ENCODE peak calls at places on chromosomes 7 and 10, in seven cellular contexts. K, N, Y, X, G, S and M are unnamed samples.

GRCh38 chr10:17703706-17704105 is 48.3 kb upstream of the TMEM236 start:
- DNase-seq in G (no peak), X (no peak), S (no peak), K (no peak), Y (no peak), N (no peak), M (no peak)

GRCh38 chr7:83547526-83547925 is 101.4 kb downstream of the SEMA3E start:
- DNase-seq in N (peak), Y (peak), S (peak), G (no peak), X (peak), K (no peak), M (peak)

GRCh38 chr10:35890061-35890969 is 248.2 kb upstream of the FZD8 start:
- DNase-seq in G (no peak), X (no peak), Y (no peak), S (no peak), K (no peak), N (peak), M (no peak)

GRCh38 chr10:8052344-8052969 is 2.0 kb upstream of the GATA3 start:
- DNase-seq in N (no peak), S (no peak), Y (no peak), X (no peak), K (no peak), G (no peak), M (no peak)

GRCh38 chr7:45625714-45626440 is 51.7 kb downstream of the ADCY1 start:
- DNase-seq in S (no peak), N (no peak), X (no peak), G (no peak), K (no peak), Y (no peak), M (no peak)

GRCh38 chr10:120436431-120437142 is 20.4 kb upstream of the PLPP4 start:
- DNase-seq in G (no peak), X (no peak), Y (no peak), S (peak), K (no peak), N (no peak), M (no peak)

GRCh38 chr10:15857001-15857608 is 3.2 kb downstream of the MINDY3 start:
- DNase-seq in Y (no peak), S (no peak), X (no peak), K (no peak), N (peak), G (no peak), M (no peak)

GRCh38 chr7:64463636-64464375 is 99.1 kb downstream of the ZNF680 start:
- DNase-seq in X (peak), G (no peak), S (no peak), N (peak), Y (no peak), K (no peak), M (no peak)

GRCh38 chr7:38681882-38682281 is 50.7 kb upstream of the AMPH start:
- DNase-seq in N (no peak), X (no peak), G (no peak), Y (no peak), K (no peak), S (no peak), M (no peak)

GRCh38 chr7:28263622-28264266 is 83.1 kb upstream of the JAZF1 start:
- DNase-seq in K (no peak), Y (no peak), S (no peak), G (no peak), X (no peak), N (peak), M (no peak)

GRCh38 chr10:74310652-74311257 is 159.7 kb downstream of the ADK start:
- DNase-seq in N (no peak), S (no peak), Y (no peak), X (no peak), K (no peak), G (no peak), M (no peak)

GRCh38 chr10:74645681-74646080 is 180.7 kb upstream of the KAT6B start:
- DNase-seq in K (no peak), N (no peak), S (no peak), G (no peak), Y (no peak), X (no peak), M (no peak)

GRCh38 chr7:148914208-148914777 is 30.2 kb upstream of the EZH2 start:
- DNase-seq in G (no peak), S (peak), K (no peak), X (no peak), N (no peak), Y (no peak), M (peak)

GRCh38 chr10:81873932-81874816 is 820 bp upstream of the NRG3 start:
- DNase-seq in N (peak), X (no peak), Y (peak), S (no peak), G (no peak), K (no peak), M (no peak)

GRCh38 chr7:34939175-34939574 is 98.1 kb downstream of the DPY19L1 start:
- DNase-seq in Y (no peak), N (no peak), K (no peak), S (no peak), X (no peak), G (no peak), M (no peak)

GRCh38 chr7:84219310-84219709 is 24.7 kb upstream of the SEMA3A start:
- DNase-seq in X (no peak), G (no peak), N (no peak), S (no peak), K (no peak), Y (no peak), M (no peak)

GRCh38 chr7:7553386-7553785 is 13.3 kb upstream of the MIOS start:
- DNase-seq in Y (no peak), N (no peak), K (no peak), S (no peak), G (no peak), X (no peak), M (no peak)

GRCh38 chr10:17805921-17806577 is 3.1 kb upstream of the MRC1 start:
- DNase-seq in S (peak), G (no peak), X (no peak), Y (peak), N (no peak), K (no peak), M (no peak)

GRCh38 chr7:102393467-102393866 is 2.7 kb upstream of the PRKRIP1 start:
- DNase-seq in X (no peak), K (no peak), G (no peak), Y (no peak), S (no peak), N (no peak), M (no peak)

GRCh38 chr10:124864421-124865193 is 63.0 kb downstream of the ABRAXAS2 start:
- DNase-seq in K (no peak), Y (peak), N (peak), X (peak), S (peak), G (no peak), M (peak)

GRCh38 chr10:33258951-33259350 is 75.5 kb downstream of the NRP1 start:
- DNase-seq in Y (no peak), X (no peak), S (no peak), G (no peak), N (no peak), K (no peak), M (peak)

GRCh38 chr10:27359792-27360320 is 119.3 kb upstream of the ACBD5 start:
- DNase-seq in Y (no peak), K (no peak), X (no peak), G (no peak), S (no peak), N (no peak), M (no peak)

GRCh38 chr7:44385384-44386138 is 60.2 kb upstream of the CAMK2B start:
- DNase-seq in K (no peak), N (peak), Y (no peak), X (no peak), G (no peak), S (no peak), M (no peak)

GRCh38 chr10:127740596-127740995 is 3.6 kb downstream of the FOXI2 start:
- DNase-seq in K (no peak), X (no peak), G (no peak), N (no peak), Y (no peak), S (no peak), M (no peak)

GRCh38 chr10:106175760-106176377 is 988.6 kb downstream of the SORCS1 start:
- DNase-seq in K (no peak), S (no peak), G (no peak), Y (peak), N (no peak), X (no peak), M (peak)

GRCh38 chr7:14600766-14601367 is 301.7 kb downstream of the DGKB start:
- DNase-seq in S (no peak), X (no peak), Y (no peak), G (no peak), K (no peak), N (no peak), M (no peak)

GRCh38 chr10:69874464-69874863 is 72.8 kb downstream of the COL13A1 start:
- DNase-seq in G (no peak), S (no peak), X (no peak), Y (no peak), K (no peak), N (no peak), M (peak)

GRCh38 chr7:87361320-87361719 is 15.9 kb downstream of the CROT start:
- DNase-seq in X (no peak), N (no peak), S (no peak), K (no peak), Y (no peak), G (no peak), M (no peak)

GRCh38 chr7:120164-120555 is 72.2 kb upstream of the FAM20C start:
- DNase-seq in S (no peak), G (no peak), K (no peak), Y (no peak), X (no peak), N (no peak), M (no peak)

GRCh38 chr7:18583305-18583704 is 87.8 kb downstream of the HDAC9 start:
- DNase-seq in Y (peak), G (no peak), N (no peak), S (no peak), X (no peak), K (no peak), M (no peak)

DNA sequence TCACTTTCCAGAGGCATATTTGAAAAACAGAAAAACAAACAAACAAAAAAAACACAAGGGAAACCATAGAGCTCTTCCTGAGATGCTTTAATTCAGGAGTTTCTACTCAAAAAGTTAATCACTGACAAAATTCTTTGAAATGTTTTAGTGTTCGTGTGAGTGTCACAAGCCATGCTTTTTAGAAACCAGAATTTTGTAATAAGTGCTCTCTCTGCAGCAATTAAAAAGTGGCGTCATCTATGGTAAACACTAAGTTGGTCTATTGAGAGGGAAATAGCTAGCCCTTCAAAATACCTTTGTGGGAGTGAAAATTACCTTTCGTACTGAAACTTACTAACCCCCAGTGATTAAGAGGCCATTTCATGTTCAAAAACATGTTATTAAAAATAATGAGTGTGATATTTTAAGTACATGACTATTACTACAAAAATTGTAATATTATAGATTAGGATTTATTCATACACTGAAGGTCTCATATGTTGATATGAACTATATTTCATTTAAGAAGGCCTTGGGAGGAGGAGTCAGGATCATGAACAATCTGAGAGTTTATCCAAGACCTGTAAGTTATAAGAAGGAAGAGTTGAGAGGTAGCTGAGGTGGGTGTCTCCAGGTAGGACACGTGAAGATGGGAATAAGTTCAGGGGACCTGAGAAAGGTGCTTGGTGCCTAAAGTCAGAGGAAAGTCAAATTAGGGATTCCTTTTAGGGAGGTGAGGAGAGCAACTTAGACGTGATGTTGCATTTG is 94.6 kb downstream of the PPP1R9A start:
- DNase-seq in X (no peak), K (no peak), G (no peak), S (no peak), Y (no peak), N (no peak), M (no peak)
- H3K27ac ChIP-seq in X (no peak), K (no peak), G (no peak), S (no peak), Y (no peak), N (peak), M (no peak)

GRCh38 chr7:151876899-151877777 is at the start of gene PRKAG2:
- DNase-seq in G (peak), K (peak), S (no peak), N (peak), X (peak), Y (peak), M (peak)
- TF ChIP-seq CTCF in G (peak), K (peak), S (no peak), N (no peak), X (peak), Y (no peak), M (peak)

DNA sequence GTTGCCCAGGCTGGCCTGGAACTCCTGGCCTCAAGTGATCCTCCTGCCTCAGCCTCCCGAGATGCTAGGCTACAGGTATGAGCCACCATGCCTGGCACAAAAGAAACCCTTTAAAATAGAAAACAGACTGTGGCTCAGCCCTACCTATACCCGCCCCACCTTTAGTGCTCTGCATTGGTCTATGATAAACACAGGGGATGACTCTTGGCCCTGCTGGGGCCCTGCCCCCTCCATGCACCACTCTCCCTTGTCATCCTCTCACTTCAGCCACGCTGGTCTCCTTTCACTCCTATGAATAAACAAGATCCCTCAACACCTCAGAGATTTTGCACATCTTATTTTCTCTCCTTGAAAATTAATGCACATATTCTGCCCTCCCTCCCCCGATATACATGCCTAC is 251.4 kb upstream of the KLF14 start:
- DNase-seq in Y (no peak), X (no peak), S (no peak), G (no peak), N (no peak), K (no peak), M (no peak)
- H3K27ac ChIP-seq in Y (no peak), X (no peak), S (peak), G (peak), N (no peak), K (no peak), M (no peak)

DNA sequence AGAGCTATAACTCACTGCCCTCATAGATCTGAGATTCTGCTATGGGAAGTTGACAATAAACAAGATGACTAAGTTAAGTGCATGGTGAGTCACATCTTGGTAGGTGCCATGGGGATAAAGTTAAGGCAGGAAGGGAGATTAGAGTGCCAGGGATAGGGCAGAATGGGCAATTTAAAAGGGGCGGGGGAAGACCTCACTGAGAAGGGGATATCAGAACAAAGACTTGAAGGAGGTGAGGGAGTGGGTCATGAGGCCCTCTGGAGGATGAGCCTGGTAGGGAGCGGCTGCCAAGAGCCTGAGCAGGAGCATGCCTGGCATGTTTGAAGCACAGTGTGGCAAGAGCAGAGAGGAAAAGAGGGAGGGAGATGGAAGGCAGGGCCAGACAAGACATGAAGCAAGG is 34.8 kb upstream of the INMT start:
- DNase-seq in N (no peak), X (no peak), Y (no peak), K (no peak), S (peak), G (no peak), M (peak)
- TF ChIP-seq CTCF in N (no peak), X (no peak), Y (no peak), K (no peak), S (peak), G (no peak), M (no peak)

GRCh38 chr7:85602196-85602595 is 415.3 kb upstream of the SEMA3D start:
- DNase-seq in K (no peak), S (no peak), Y (no peak), X (no peak), N (no peak), G (no peak), M (no peak)
- H3K27ac ChIP-seq in K (no peak), S (no peak), Y (no peak), X (no peak), N (no peak), G (no peak), M (no peak)

GRCh38 chr7:70693690-70694356 is 438.1 kb upstream of the GALNT17 start:
- DNase-seq in X (peak), S (no peak), Y (peak), K (no peak), N (peak), G (peak), M (peak)
- TF ChIP-seq CTCF in X (peak), S (no peak), Y (no peak), K (peak), N (peak), G (no peak), M (no peak)

GRCh38 chr10:91604462-91604935 is 28.4 kb downstream of the PPP1R3C start:
- DNase-seq in G (no peak), S (no peak), Y (no peak), N (no peak), X (no peak), K (no peak), M (no peak)
- H3K27ac ChIP-seq in G (no peak), S (no peak), Y (no peak), N (no peak), X (peak), K (peak), M (no peak)

DNA sequence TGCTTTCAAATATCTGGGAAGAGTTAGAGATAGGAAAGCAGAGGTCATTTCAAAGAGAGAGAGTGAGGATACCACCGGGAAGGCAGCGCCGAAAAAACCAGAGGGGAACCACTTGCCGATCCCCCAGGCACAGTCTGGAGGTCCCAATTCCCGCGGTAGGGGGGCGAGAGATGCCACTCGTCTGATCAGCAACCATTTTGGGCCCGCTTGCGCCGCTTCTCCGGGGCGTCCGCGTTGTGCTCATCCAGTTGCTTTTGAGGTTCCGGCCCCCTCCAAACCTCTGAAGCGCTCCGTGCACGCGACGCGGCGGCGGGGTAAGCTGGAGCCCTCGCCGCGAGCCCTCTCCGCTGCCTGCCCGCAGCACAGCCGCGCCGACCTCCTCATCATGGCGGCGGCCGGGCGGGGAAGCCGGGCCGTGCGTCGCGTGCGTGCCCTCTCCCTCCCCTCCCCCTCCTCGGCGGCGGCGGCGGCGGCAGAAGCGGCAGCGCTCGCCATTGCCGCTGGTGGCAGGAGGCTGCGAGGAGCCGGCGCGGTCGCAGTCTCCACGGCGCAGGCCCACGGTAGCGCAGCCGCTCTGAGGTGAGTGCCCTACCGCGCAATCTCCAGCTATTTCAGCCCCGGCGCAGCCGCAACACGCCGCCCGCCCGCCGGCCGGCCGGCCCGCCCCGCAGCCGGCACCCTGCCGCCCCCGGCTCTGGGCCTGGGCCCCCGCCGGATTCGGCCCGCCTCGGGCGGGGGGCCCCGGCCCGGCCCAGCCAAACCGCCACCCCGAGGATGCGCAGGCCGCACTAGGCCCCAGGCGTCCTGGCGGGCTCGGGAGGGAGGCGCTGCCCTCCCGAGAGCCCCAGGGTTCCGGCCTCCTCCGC is at the start of gene NRF1:
- DNase-seq in S (peak), G (peak), X (peak), N (peak), Y (peak), K (peak), M (peak)
- TF ChIP-seq CTCF in S (no peak), G (no peak), X (peak), N (no peak), Y (peak), K (peak), M (peak)

GRCh38 chr10:100986623-100986951 is 710 bp downstream of the MRPL43 start:
- DNase-seq in X (no peak), K (no peak), N (no peak), G (no peak), S (no peak), Y (no peak), M (no peak)
- H3K27ac ChIP-seq in X (peak), K (peak), N (peak), G (no peak), S (peak), Y (peak), M (peak)